ENCODE peak calls at places on chromosomes 3 and 15, in eight cellular contexts. One of them, this sample, is unnamed.

GRCh38 chr3:27688053-27688452 is 34.1 kb downstream of the EOMES start:
- DNase-seq in tibial nerve: no peak
- DNase-seq in Peyer's patch: no peak
- DNase-seq in AG04449: no peak
- DNase-seq in brain microvascular endothelial cell: no peak
- DNase-seq in osteoblast: no peak
- DNase-seq in astrocyte of the spinal cord: no peak
- DNase-seq in kidney epithelial cell: no peak
- DNase-seq in this sample: no peak

GRCh38 chr3:138114988-138115971 is at the start of gene DZIP1L:
- DNase-seq in tibial nerve: peak; percentile 41
- DNase-seq in Peyer's patch: peak; percentile 54
- DNase-seq in AG04449: peak; percentile 29
- DNase-seq in brain microvascular endothelial cell: peak; percentile 63
- DNase-seq in osteoblast: peak; percentile 92
- DNase-seq in astrocyte of the spinal cord: peak; percentile 75
- DNase-seq in kidney epithelial cell: peak; percentile 31
- DNase-seq in this sample: peak; percentile 68

GRCh38 chr3:178949896-178950295 is 121.7 kb downstream of the ZMAT3 start:
- DNase-seq in tibial nerve: no peak
- DNase-seq in Peyer's patch: no peak
- DNase-seq in AG04449: no peak
- DNase-seq in brain microvascular endothelial cell: no peak
- DNase-seq in osteoblast: no peak
- DNase-seq in astrocyte of the spinal cord: no peak
- DNase-seq in kidney epithelial cell: no peak
- DNase-seq in this sample: no peak

GRCh38 chr3:128878556-128879124 is 780 bp upstream of the ACAD9 start:
- DNase-seq in tibial nerve: peak; percentile 26
- DNase-seq in Peyer's patch: peak; percentile 52
- DNase-seq in AG04449: peak; percentile 10
- DNase-seq in brain microvascular endothelial cell: peak; percentile 61
- DNase-seq in osteoblast: peak; percentile 91
- DNase-seq in astrocyte of the spinal cord: peak; percentile 69
- DNase-seq in kidney epithelial cell: no peak
- DNase-seq in this sample: peak; percentile 84

GRCh38 chr3:66693461-66693912 is 192.7 kb upstream of the LRIG1 start:
- DNase-seq in tibial nerve: peak; percentile 35
- DNase-seq in Peyer's patch: no peak
- DNase-seq in AG04449: peak; percentile 9
- DNase-seq in brain microvascular endothelial cell: peak; percentile 19
- DNase-seq in osteoblast: peak; percentile 52
- DNase-seq in astrocyte of the spinal cord: peak; percentile 43
- DNase-seq in kidney epithelial cell: no peak
- DNase-seq in this sample: peak; percentile 14

GRCh38 chr15:85141601-85142185 is 160.0 kb downstream of the PDE8A start:
- DNase-seq in tibial nerve: no peak
- DNase-seq in Peyer's patch: no peak
- DNase-seq in AG04449: no peak
- DNase-seq in brain microvascular endothelial cell: no peak
- DNase-seq in osteoblast: no peak
- DNase-seq in astrocyte of the spinal cord: peak; percentile 2
- DNase-seq in kidney epithelial cell: no peak
- DNase-seq in this sample: no peak

GRCh38 chr15:54101664-54102270 is 123.5 kb downstream of the UNC13C start:
- DNase-seq in tibial nerve: no peak
- DNase-seq in Peyer's patch: no peak
- DNase-seq in AG04449: no peak
- DNase-seq in brain microvascular endothelial cell: no peak
- DNase-seq in osteoblast: no peak
- DNase-seq in astrocyte of the spinal cord: no peak
- DNase-seq in kidney epithelial cell: no peak
- DNase-seq in this sample: no peak

GRCh38 chr15:63896336-63897115 is 62.8 kb upstream of the HERC1 start:
- DNase-seq in tibial nerve: peak; percentile 36
- DNase-seq in Peyer's patch: peak; percentile 70
- DNase-seq in AG04449: no peak
- DNase-seq in brain microvascular endothelial cell: peak; percentile 82
- DNase-seq in osteoblast: peak; percentile 90
- DNase-seq in astrocyte of the spinal cord: peak; percentile 78
- DNase-seq in kidney epithelial cell: no peak
- DNase-seq in this sample: peak; percentile 73

GRCh38 chr3:195768414-195768813 is 43.3 kb downstream of the MUC4 start:
- DNase-seq in tibial nerve: no peak
- DNase-seq in Peyer's patch: no peak
- DNase-seq in AG04449: no peak
- DNase-seq in brain microvascular endothelial cell: no peak
- DNase-seq in osteoblast: peak; percentile 82
- DNase-seq in astrocyte of the spinal cord: no peak
- DNase-seq in kidney epithelial cell: no peak
- DNase-seq in this sample: no peak

GRCh38 chr15:35925634-35926380 is 379.8 kb upstream of the DPH6 start:
- DNase-seq in tibial nerve: no peak
- DNase-seq in Peyer's patch: no peak
- DNase-seq in AG04449: no peak
- DNase-seq in brain microvascular endothelial cell: peak; percentile 22
- DNase-seq in osteoblast: no peak
- DNase-seq in astrocyte of the spinal cord: peak; percentile 33
- DNase-seq in kidney epithelial cell: peak; percentile 28
- DNase-seq in this sample: peak; percentile 35

GRCh38 chr3:69819283-69819682 is 80.0 kb downstream of the MITF start:
- DNase-seq in tibial nerve: peak; percentile 14
- DNase-seq in Peyer's patch: no peak
- DNase-seq in AG04449: no peak
- DNase-seq in brain microvascular endothelial cell: no peak
- DNase-seq in osteoblast: no peak
- DNase-seq in astrocyte of the spinal cord: no peak
- DNase-seq in kidney epithelial cell: no peak
- DNase-seq in this sample: no peak

GRCh38 chr3:67018789-67019525 is 20.9 kb downstream of the KBTBD8 start:
- DNase-seq in tibial nerve: no peak
- DNase-seq in Peyer's patch: no peak
- DNase-seq in AG04449: no peak
- DNase-seq in brain microvascular endothelial cell: no peak
- DNase-seq in osteoblast: no peak
- DNase-seq in astrocyte of the spinal cord: no peak
- DNase-seq in kidney epithelial cell: no peak
- DNase-seq in this sample: no peak

GRCh38 chr3:185824467-185825378 is at the start of gene IGF2BP2:
- DNase-seq in tibial nerve: peak; percentile 19
- DNase-seq in Peyer's patch: peak; percentile 88
- DNase-seq in AG04449: no peak
- DNase-seq in brain microvascular endothelial cell: peak; percentile 68
- DNase-seq in osteoblast: peak; percentile 98
- DNase-seq in astrocyte of the spinal cord: peak; percentile 90
- DNase-seq in kidney epithelial cell: no peak
- DNase-seq in this sample: peak; percentile 68

GRCh38 chr3:4533489-4534443 is 40.6 kb downstream of the ITPR1 start:
- DNase-seq in tibial nerve: no peak
- DNase-seq in Peyer's patch: no peak
- DNase-seq in AG04449: no peak
- DNase-seq in brain microvascular endothelial cell: no peak
- DNase-seq in osteoblast: no peak
- DNase-seq in astrocyte of the spinal cord: no peak
- DNase-seq in kidney epithelial cell: no peak
- DNase-seq in this sample: no peak

GRCh38 chr3:86731501-86731901 is 259.4 kb downstream of the VGLL3 start:
- DNase-seq in tibial nerve: no peak
- DNase-seq in Peyer's patch: no peak
- DNase-seq in AG04449: no peak
- DNase-seq in brain microvascular endothelial cell: no peak
- DNase-seq in osteoblast: no peak
- DNase-seq in astrocyte of the spinal cord: no peak
- DNase-seq in kidney epithelial cell: no peak
- DNase-seq in this sample: no peak

GRCh38 chr15:90320062-90320884 is 31.8 kb upstream of the ZNF774 start:
- DNase-seq in tibial nerve: peak; percentile 63
- DNase-seq in Peyer's patch: peak; percentile 86
- DNase-seq in AG04449: peak; percentile 58
- DNase-seq in brain microvascular endothelial cell: peak; percentile 86
- DNase-seq in osteoblast: peak; percentile 89
- DNase-seq in astrocyte of the spinal cord: peak; percentile 92
- DNase-seq in kidney epithelial cell: peak; percentile 61
- DNase-seq in this sample: peak; percentile 91

GRCh38 chr15:31070867-31071266 is 30.7 kb downstream of the TRPM1 start:
- DNase-seq in tibial nerve: no peak
- DNase-seq in Peyer's patch: no peak
- DNase-seq in AG04449: no peak
- DNase-seq in brain microvascular endothelial cell: no peak
- DNase-seq in osteoblast: no peak
- DNase-seq in astrocyte of the spinal cord: no peak
- DNase-seq in kidney epithelial cell: no peak
- DNase-seq in this sample: no peak

GRCh38 chr3:140430494-140430893 is 247.4 kb upstream of the TRIM42 start:
- DNase-seq in tibial nerve: no peak
- DNase-seq in Peyer's patch: no peak
- DNase-seq in AG04449: no peak
- DNase-seq in brain microvascular endothelial cell: no peak
- DNase-seq in osteoblast: peak; percentile 10
- DNase-seq in astrocyte of the spinal cord: no peak
- DNase-seq in kidney epithelial cell: no peak
- DNase-seq in this sample: no peak

GRCh38 chr15:32706704-32707103 is 11.1 kb upstream of the GREM1 start:
- DNase-seq in tibial nerve: no peak
- DNase-seq in Peyer's patch: no peak
- DNase-seq in AG04449: no peak
- DNase-seq in brain microvascular endothelial cell: peak; percentile 70
- DNase-seq in osteoblast: peak; percentile 93
- DNase-seq in astrocyte of the spinal cord: no peak
- DNase-seq in kidney epithelial cell: no peak
- DNase-seq in this sample: peak; percentile 58

DNA sequence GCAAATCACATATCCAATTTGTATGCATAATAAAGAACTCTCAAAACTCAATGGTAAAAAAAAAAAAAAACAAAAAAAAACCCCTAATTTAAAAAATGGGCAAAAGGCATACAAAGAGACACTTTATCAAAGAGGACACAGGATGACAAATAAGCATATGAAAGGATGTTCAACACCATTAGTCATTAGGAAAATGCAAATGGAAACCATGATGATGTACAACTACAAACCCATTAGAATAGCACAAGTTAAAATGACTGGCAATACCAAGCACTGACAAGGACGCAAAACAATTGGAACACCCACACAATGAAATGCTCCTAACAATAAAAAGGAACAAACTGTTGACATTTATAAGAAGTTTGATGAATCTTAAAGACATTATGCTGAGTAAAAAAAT is 63.4 kb upstream of the ADAMTS17 start:
- DNase-seq in tibial nerve: no peak
- DNase-seq in Peyer's patch: no peak
- DNase-seq in AG04449: no peak
- DNase-seq in brain microvascular endothelial cell: no peak
- DNase-seq in osteoblast: no peak
- DNase-seq in astrocyte of the spinal cord: no peak
- DNase-seq in kidney epithelial cell: no peak
- DNase-seq in this sample: no peak
- TF ChIP-seq CTCF in tibial nerve: no peak
- TF ChIP-seq CTCF in Peyer's patch: no peak
- TF ChIP-seq CTCF in AG04449: no peak
- TF ChIP-seq CTCF in brain microvascular endothelial cell: no peak
- TF ChIP-seq CTCF in osteoblast: no peak
- TF ChIP-seq CTCF in astrocyte of the spinal cord: no peak
- TF ChIP-seq CTCF in kidney epithelial cell: no peak
- TF ChIP-seq CTCF in this sample: no peak

GRCh38 chr3:150806436-150806835 is 43.5 kb upstream of the SIAH2 start:
- DNase-seq in tibial nerve: no peak
- DNase-seq in Peyer's patch: no peak
- DNase-seq in AG04449: no peak
- DNase-seq in brain microvascular endothelial cell: no peak
- DNase-seq in osteoblast: no peak
- DNase-seq in astrocyte of the spinal cord: no peak
- DNase-seq in kidney epithelial cell: no peak
- DNase-seq in this sample: no peak
- H3K4me3 ChIP-seq in tibial nerve: no peak overlapping the region
- H3K4me3 ChIP-seq in Peyer's patch: no peak overlapping the region
- H3K4me3 ChIP-seq in AG04449: no peak overlapping the region
- H3K4me3 ChIP-seq in brain microvascular endothelial cell: no peak overlapping the region
- H3K4me3 ChIP-seq in osteoblast: no peak overlapping the region
- H3K4me3 ChIP-seq in astrocyte of the spinal cord: no peak overlapping the region
- H3K4me3 ChIP-seq in kidney epithelial cell: no peak overlapping the region
- H3K4me3 ChIP-seq in this sample: no peak overlapping the region

DNA sequence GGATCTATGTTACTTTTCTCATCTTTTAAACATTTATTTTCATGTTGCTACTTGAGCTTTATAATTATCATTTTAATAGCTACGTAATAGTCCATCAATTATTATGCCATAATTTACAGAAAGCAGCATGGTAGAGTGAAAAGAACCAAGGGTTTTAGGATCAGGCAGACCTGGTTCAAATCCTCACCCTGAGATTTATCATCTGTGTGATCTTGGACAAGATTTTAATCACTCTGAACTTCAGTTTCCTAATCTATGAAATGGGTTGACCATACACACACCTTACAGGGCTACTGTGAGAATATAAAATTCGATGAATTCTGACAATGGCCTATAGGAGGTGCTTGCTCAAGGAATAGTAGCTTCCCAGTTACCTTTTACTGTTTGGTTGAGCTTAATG is 27.1 kb downstream of the BOC start:
- DNase-seq in tibial nerve: no peak
- DNase-seq in Peyer's patch: no peak
- DNase-seq in AG04449: no peak
- DNase-seq in brain microvascular endothelial cell: no peak
- DNase-seq in osteoblast: no peak
- DNase-seq in astrocyte of the spinal cord: no peak
- DNase-seq in kidney epithelial cell: no peak
- DNase-seq in this sample: no peak
- TF ChIP-seq CTCF in tibial nerve: no peak
- TF ChIP-seq CTCF in Peyer's patch: no peak
- TF ChIP-seq CTCF in AG04449: no peak
- TF ChIP-seq CTCF in brain microvascular endothelial cell: no peak
- TF ChIP-seq CTCF in osteoblast: no peak
- TF ChIP-seq CTCF in astrocyte of the spinal cord: no peak
- TF ChIP-seq CTCF in kidney epithelial cell: no peak
- TF ChIP-seq CTCF in this sample: no peak

GRCh38 chr3:47414666-47415587 is 34.1 kb downstream of the PTPN23 start:
- DNase-seq in tibial nerve: no peak
- DNase-seq in Peyer's patch: no peak
- DNase-seq in AG04449: no peak
- DNase-seq in brain microvascular endothelial cell: no peak
- DNase-seq in osteoblast: peak; percentile 90
- DNase-seq in astrocyte of the spinal cord: no peak
- DNase-seq in kidney epithelial cell: no peak
- DNase-seq in this sample: no peak
- H3K4me3 ChIP-seq in tibial nerve: no peak overlapping the region
- H3K4me3 ChIP-seq in Peyer's patch: no peak overlapping the region
- H3K4me3 ChIP-seq in AG04449: no peak overlapping the region
- H3K4me3 ChIP-seq in brain microvascular endothelial cell: no peak overlapping the region
- H3K4me3 ChIP-seq in osteoblast: no peak overlapping the region
- H3K4me3 ChIP-seq in astrocyte of the spinal cord: no peak overlapping the region
- H3K4me3 ChIP-seq in kidney epithelial cell: no peak overlapping the region
- H3K4me3 ChIP-seq in this sample: no peak overlapping the region